ENCODE peak calls at places on chromosomes 7 and 10, in six cellular contexts. G is esophagus squamous epithelium, A is psoas muscle, P is tibial artery, O is PC-3, X is body of pancreas. L is an unnamed sample.
A peak's percentile ranks its signal among the peaks of the same experiment; 100 is the strongest.

GRCh38 chr7:114415054-114415997 is 711 bp downstream of the FOXP2 start:
- DNase-seq in X (peak; percentile 26), G (no peak), O (no peak), P (no peak), A (no peak), L (no peak)

GRCh38 chr10:95580140-95580539 is 19.0 kb upstream of the SORBS1 start:
- DNase-seq in P (no peak), G (no peak), A (no peak), X (no peak), O (no peak), L (no peak)

GRCh38 chr7:100865372-100865911 is 1.7 kb upstream of the TRIP6 start:
- DNase-seq in O (peak; percentile 95), G (no peak), P (no peak), X (no peak), A (no peak), L (no peak)

GRCh38 chr7:127791790-127792189 is 139.8 kb downstream of the SND1 start:
- DNase-seq in A (no peak), P (no peak), G (no peak), X (no peak), O (peak; percentile 7), L (no peak)

GRCh38 chr7:128731184-128731583 is 8.0 kb upstream of the CALU start:
- DNase-seq in G (no peak), P (no peak), O (no peak), A (no peak), X (no peak), L (no peak)

GRCh38 chr7:29254663-29255062 is 60.1 kb downstream of the CHN2 start:
- DNase-seq in G (no peak), O (peak; percentile 14), P (no peak), X (no peak), A (no peak), L (no peak)

GRCh38 chr7:12067156-12067831 is 143.8 kb upstream of the TMEM106B start:
- DNase-seq in A (no peak), P (no peak), G (no peak), O (peak; percentile 83), X (peak; percentile 69), L (no peak)

GRCh38 chr10:124837687-124838086 is 36.1 kb downstream of the ABRAXAS2 start:
- DNase-seq in A (no peak), P (no peak), O (no peak), X (no peak), G (no peak), L (no peak)

GRCh38 chr7:135161669-135162068 is 8.8 kb downstream of the CYREN start:
- DNase-seq in A (no peak), X (no peak), O (no peak), P (no peak), G (no peak), L (no peak)

GRCh38 chr7:83946801-83947200 is 247.8 kb downstream of the SEMA3A start:
- DNase-seq in X (no peak), P (no peak), G (no peak), O (no peak), A (no peak), L (no peak)

GRCh38 chr10:101244321-101245050 is 15.2 kb upstream of the LBX1 start:
- DNase-seq in O (peak; percentile 26), X (no peak), P (no peak), G (no peak), A (peak; percentile 23), L (no peak)

GRCh38 chr10:78772986-78773530 is 295.7 kb upstream of the ZMIZ1 start:
- DNase-seq in A (no peak), X (no peak), P (no peak), G (no peak), O (no peak), L (no peak)

GRCh38 chr10:60986779-60987178 is 42.8 kb upstream of the RHOBTB1 start:
- DNase-seq in G (no peak), X (no peak), A (no peak), O (no peak), P (no peak), L (no peak)

GRCh38 chr10:88045544-88046415 is 182.4 kb downstream of the PTEN start:
- DNase-seq in X (no peak), G (no peak), O (no peak), P (no peak), A (no peak), L (no peak)

GRCh38 chr10:63530409-63530808 is 9.2 kb downstream of the REEP3 start:
- DNase-seq in O (no peak), P (no peak), A (no peak), X (no peak), G (no peak), L (no peak)

GRCh38 chr10:113241966-113242365 is 291.9 kb downstream of the TCF7L2 start:
- DNase-seq in X (no peak), A (no peak), O (no peak), P (no peak), G (no peak), L (no peak)

GRCh38 chr10:130200156-130201042 is 64.2 kb downstream of the GLRX3 start:
- DNase-seq in A (no peak), O (no peak), P (no peak), X (no peak), G (no peak), L (no peak)

GRCh38 chr10:11468126-11468742 is 143.2 kb downstream of the USP6NL start:
- DNase-seq in O (peak; percentile 45), X (peak; percentile 76), G (no peak), A (no peak), P (no peak), L (no peak)

GRCh38 chr7:27641576-27642230 is 21.0 kb downstream of the HIBADH start:
- DNase-seq in O (peak; percentile 30), A (no peak), P (no peak), G (no peak), X (no peak), L (no peak)

GRCh38 chr10:5944389-5945202 is 32.7 kb downstream of the IL15RA start:
- DNase-seq in X (peak; percentile 95), O (peak; percentile 89), A (peak; percentile 79), G (no peak), P (peak; percentile 96), L (peak; percentile 91)

GRCh38 chr10:77602231-77602912 is 35.2 kb downstream of the KCNMA1 start:
- DNase-seq in G (no peak), P (no peak), A (no peak), O (peak; percentile 35), X (no peak), L (no peak)

GRCh38 chr10:114359953-114360345 is 44.4 kb downstream of the AFAP1L2 start:
- DNase-seq in A (no peak), O (no peak), X (no peak), P (no peak), G (no peak), L (no peak)

GRCh38 chr10:60299390-60299778 is 90.3 kb downstream of the ANK3 start:
- DNase-seq in G (no peak), A (no peak), X (no peak), P (no peak), O (no peak), L (no peak)

GRCh38 chr10:47371629-47372485 is 12.2 kb downstream of the ZNF488 start:
- DNase-seq in O (no peak), X (no peak), P (peak; percentile 4), G (no peak), A (no peak), L (no peak)

GRCh38 chr10:122127943-122128342 is 139.0 kb downstream of the TACC2 start:
- DNase-seq in X (no peak), P (peak; percentile 50), A (peak; percentile 39), O (peak; percentile 25), G (no peak), L (no peak)

GRCh38 chr7:30708412-30708811 is 26.2 kb upstream of the CRHR2 start:
- DNase-seq in X (no peak), P (no peak), A (no peak), G (no peak), O (no peak), L (no peak)

GRCh38 chr7:30706865-30707264 is 24.6 kb upstream of the CRHR2 start:
- DNase-seq in G (no peak), P (no peak), X (no peak), O (no peak), A (no peak), L (no peak)

GRCh38 chr7:30706316-30706715 is 24.1 kb upstream of the CRHR2 start:
- DNase-seq in X (no peak), A (no peak), P (no peak), G (no peak), O (no peak), L (no peak)

GRCh38 chr7:30708983-30709382 is 26.7 kb upstream of the CRHR2 start:
- DNase-seq in G (no peak), A (peak; percentile 64), P (peak; percentile 76), X (no peak), O (no peak), L (no peak)

GRCh38 chr7:30707391-30708351 is 25.4 kb upstream of the CRHR2 start:
- DNase-seq in O (no peak), X (peak; percentile 22), P (peak; percentile 75), G (no peak), A (peak; percentile 69), L (no peak)
- H3K27ac ChIP-seq in O (no peak overlapping the region), X (no peak overlapping the region), P (no peak overlapping the region), G (peak overlapping the region; percentile 21), A (peak overlapping the region; percentile 47), L (no peak overlapping the region)

DNA sequence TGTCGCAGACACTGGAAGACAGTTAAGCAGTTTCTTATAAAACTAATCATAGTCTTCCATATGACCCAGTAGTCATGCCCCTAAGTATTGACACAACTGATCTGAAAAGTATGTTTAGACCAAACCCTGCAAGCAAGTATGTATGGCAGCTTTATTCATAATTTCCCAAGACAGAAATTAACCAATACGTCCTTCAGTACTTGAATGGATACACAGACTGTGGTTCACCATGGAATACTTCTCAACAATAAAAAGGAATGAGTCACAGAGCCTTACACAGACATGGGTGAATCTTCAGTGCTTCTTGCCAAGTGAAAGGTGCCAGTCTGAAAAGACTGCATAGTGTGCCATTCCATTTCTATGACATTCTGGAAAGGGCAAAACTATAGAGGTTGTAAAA is 50.2 kb upstream of the AKR1E2 start:
- DNase-seq in A (no peak), O (peak; percentile 64), X (no peak), P (no peak), G (no peak), L (no peak)
- H3K4me1 ChIP-seq in A (peaks cover 12% of the 10 kb centered on the region), O (peaks cover 33% of the 10 kb centered on the region), X (no peaks in the 10 kb centered on the region), P (no peaks in the 10 kb centered on the region), G (peaks cover 4% of the 10 kb centered on the region), L (peaks cover 12% of the 10 kb centered on the region)

GRCh38 chr7:141071855-141072547 is 1.9 kb upstream of the TMEM178B start:
- DNase-seq in X (no peak), O (no peak), A (no peak), G (no peak), P (no peak), L (no peak)
- H3K27me3 ChIP-seq in X (no peaks in the 10 kb centered on the region), O (peaks cover 72% of the 10 kb centered on the region), A (peaks cover 5% of the 10 kb centered on the region), G (no peaks in the 10 kb centered on the region), P (peaks cover 67% of the 10 kb centered on the region), L (peaks cover 5% of the 10 kb centered on the region)

DNA sequence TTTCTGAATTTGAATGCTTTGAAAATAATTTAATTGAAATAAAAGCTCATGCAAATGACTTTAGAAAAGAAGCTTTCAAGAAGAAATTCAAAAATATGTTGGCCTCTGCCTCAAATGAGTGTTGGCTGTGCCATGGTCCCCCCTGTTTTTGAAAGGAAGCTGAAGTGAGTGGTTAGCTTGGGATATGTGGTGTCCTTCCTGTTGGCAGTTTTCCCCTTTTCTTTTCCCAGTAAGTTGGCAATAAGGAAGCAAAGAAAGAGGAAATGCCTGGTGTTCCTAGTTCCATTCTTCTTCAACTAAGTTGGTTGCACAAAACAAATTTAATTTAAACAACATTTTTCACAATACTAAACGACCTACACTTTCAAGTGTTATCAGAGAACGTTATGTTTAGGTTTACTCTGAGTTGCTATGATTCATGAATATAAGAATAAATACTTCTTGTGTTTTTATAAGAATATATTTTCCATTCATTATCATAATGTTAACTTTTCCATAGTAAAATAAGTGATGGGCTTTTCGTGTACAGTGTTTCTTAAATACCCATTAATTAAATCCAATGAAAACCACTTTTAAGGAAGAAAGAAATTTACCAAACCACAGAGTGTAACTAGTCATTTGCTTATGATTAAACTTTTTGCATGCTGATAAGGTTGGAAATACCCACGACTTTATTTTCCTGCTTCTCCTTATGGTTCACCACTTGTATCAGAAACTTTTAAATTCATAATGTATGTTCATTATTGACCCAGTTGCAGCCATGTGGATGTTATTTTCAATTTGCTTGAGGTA is 7.7 kb downstream of the HDAC9 start:
- DNase-seq in A (no peak), P (no peak), O (no peak), X (no peak), G (no peak), L (no peak)
- H3K27ac ChIP-seq in A (peak overlapping the region; percentile 97), P (no peak overlapping the region), O (no peak overlapping the region), X (no peak overlapping the region), G (no peak overlapping the region), L (peak overlapping the region; percentile 20)